ENCODE peak calls at places on chromosomes 2 and 18, in four cellular contexts. One of them, this sample, is unnamed.

GRCh38 chr18:62944454-62944853 is 229.1 kb downstream of the PHLPP1 start:
- DNase-seq in spleen: no peak
- DNase-seq in CD8-positive, alpha-beta T cell: no peak
- DNase-seq in effector memory CD4-positive, alpha-beta T cell: no peak
- DNase-seq in this sample: no peak

GRCh38 chr2:177393381-177393780 is 808 bp downstream of the AGPS start:
- DNase-seq in spleen: no peak
- DNase-seq in effector memory CD4-positive, alpha-beta T cell: no peak
- DNase-seq in CD8-positive, alpha-beta T cell: peak; percentile 9
- DNase-seq in this sample: peak; percentile 18

GRCh38 chr2:25521665-25522387 is 151.6 kb downstream of the DTNB start:
- DNase-seq in spleen: no peak
- DNase-seq in CD8-positive, alpha-beta T cell: peak; percentile 25
- DNase-seq in effector memory CD4-positive, alpha-beta T cell: no peak
- DNase-seq in this sample: peak; percentile 89

GRCh38 chr18:22170421-22171262 is 1.3 kb downstream of the GATA6 start:
- DNase-seq in effector memory CD4-positive, alpha-beta T cell: no peak
- DNase-seq in CD8-positive, alpha-beta T cell: peak; percentile 26
- DNase-seq in spleen: peak; percentile 80
- DNase-seq in this sample: peak; percentile 77

GRCh38 chr18:70195852-70196434 is 9.5 kb downstream of the RTTN start:
- DNase-seq in spleen: no peak
- DNase-seq in effector memory CD4-positive, alpha-beta T cell: no peak
- DNase-seq in CD8-positive, alpha-beta T cell: no peak
- DNase-seq in this sample: peak; percentile 75

GRCh38 chr2:27071990-27072830 is 756 bp upstream of the OST4 start:
- DNase-seq in CD8-positive, alpha-beta T cell: no peak
- DNase-seq in effector memory CD4-positive, alpha-beta T cell: no peak
- DNase-seq in spleen: peak; percentile 83
- DNase-seq in this sample: peak; percentile 49

GRCh38 chr2:136932700-136933099 is 167.4 kb downstream of the THSD7B start:
- DNase-seq in spleen: no peak
- DNase-seq in CD8-positive, alpha-beta T cell: no peak
- DNase-seq in effector memory CD4-positive, alpha-beta T cell: no peak
- DNase-seq in this sample: peak; percentile 0

GRCh38 chr2:158600155-158600802 is 143.5 kb downstream of the PKP4 start:
- DNase-seq in CD8-positive, alpha-beta T cell: no peak
- DNase-seq in spleen: no peak
- DNase-seq in effector memory CD4-positive, alpha-beta T cell: no peak
- DNase-seq in this sample: peak; percentile 97

GRCh38 chr2:42547014-42547413 is 21.4 kb upstream of the MTA3 start:
- DNase-seq in CD8-positive, alpha-beta T cell: no peak
- DNase-seq in spleen: no peak
- DNase-seq in effector memory CD4-positive, alpha-beta T cell: no peak
- DNase-seq in this sample: no peak

GRCh38 chr2:238507836-238508235 is 81.1 kb downstream of the ASB1 start:
- DNase-seq in effector memory CD4-positive, alpha-beta T cell: no peak
- DNase-seq in CD8-positive, alpha-beta T cell: no peak
- DNase-seq in spleen: peak; percentile 49
- DNase-seq in this sample: no peak

GRCh38 chr2:30503692-30504076 is 56.6 kb downstream of the LCLAT1 start:
- DNase-seq in effector memory CD4-positive, alpha-beta T cell: no peak
- DNase-seq in CD8-positive, alpha-beta T cell: no peak
- DNase-seq in spleen: no peak
- DNase-seq in this sample: no peak

GRCh38 chr2:13662055-13662454 is 945.3 kb downstream of the TRIB2 start:
- DNase-seq in spleen: no peak
- DNase-seq in CD8-positive, alpha-beta T cell: no peak
- DNase-seq in effector memory CD4-positive, alpha-beta T cell: no peak
- DNase-seq in this sample: peak; percentile 73

GRCh38 chr2:43343573-43344304 is 117.3 kb upstream of the ZFP36L2 start:
- DNase-seq in effector memory CD4-positive, alpha-beta T cell: no peak
- DNase-seq in CD8-positive, alpha-beta T cell: no peak
- DNase-seq in spleen: no peak
- DNase-seq in this sample: peak; percentile 91

GRCh38 chr2:101150306-101151140 is 659 bp downstream of the TBC1D8 start:
- DNase-seq in spleen: peak; percentile 86
- DNase-seq in CD8-positive, alpha-beta T cell: peak; percentile 7
- DNase-seq in effector memory CD4-positive, alpha-beta T cell: no peak
- DNase-seq in this sample: peak; percentile 18

GRCh38 chr2:207189040-207189439 is 23.3 kb upstream of the KLF7 start:
- DNase-seq in effector memory CD4-positive, alpha-beta T cell: no peak
- DNase-seq in spleen: no peak
- DNase-seq in CD8-positive, alpha-beta T cell: no peak
- DNase-seq in this sample: peak; percentile 65

GRCh38 chr2:189660803-189661147 is 484 bp upstream of the ASNSD1 start:
- DNase-seq in CD8-positive, alpha-beta T cell: no peak
- DNase-seq in spleen: no peak
- DNase-seq in effector memory CD4-positive, alpha-beta T cell: no peak
- DNase-seq in this sample: no peak
- H3K4me3 ChIP-seq in CD8-positive, alpha-beta T cell: no peak overlapping the region
- H3K4me3 ChIP-seq in spleen: no peak overlapping the region
- H3K4me3 ChIP-seq in effector memory CD4-positive, alpha-beta T cell: no peak overlapping the region
- H3K4me3 ChIP-seq in this sample: no peak overlapping the region

GRCh38 chr2:183255406-183255805 is 131.2 kb downstream of the NUP35 start:
- DNase-seq in spleen: no peak
- DNase-seq in effector memory CD4-positive, alpha-beta T cell: no peak
- DNase-seq in CD8-positive, alpha-beta T cell: no peak
- DNase-seq in this sample: no peak
- H3K4me3 ChIP-seq in spleen: no peak overlapping the region
- H3K4me3 ChIP-seq in effector memory CD4-positive, alpha-beta T cell: no peak overlapping the region
- H3K4me3 ChIP-seq in CD8-positive, alpha-beta T cell: no peak overlapping the region
- H3K4me3 ChIP-seq in this sample: no peak overlapping the region

GRCh38 chr2:46939596-46940359 is 24.2 kb upstream of the MCFD2 start:
- DNase-seq in CD8-positive, alpha-beta T cell: no peak
- DNase-seq in effector memory CD4-positive, alpha-beta T cell: no peak
- DNase-seq in spleen: no peak
- DNase-seq in this sample: no peak
- H3K4me3 ChIP-seq in CD8-positive, alpha-beta T cell: no peak overlapping the region
- H3K4me3 ChIP-seq in effector memory CD4-positive, alpha-beta T cell: no peak overlapping the region
- H3K4me3 ChIP-seq in spleen: peak overlapping the region; percentile 98
- H3K4me3 ChIP-seq in this sample: peak overlapping the region; percentile 48

DNA sequence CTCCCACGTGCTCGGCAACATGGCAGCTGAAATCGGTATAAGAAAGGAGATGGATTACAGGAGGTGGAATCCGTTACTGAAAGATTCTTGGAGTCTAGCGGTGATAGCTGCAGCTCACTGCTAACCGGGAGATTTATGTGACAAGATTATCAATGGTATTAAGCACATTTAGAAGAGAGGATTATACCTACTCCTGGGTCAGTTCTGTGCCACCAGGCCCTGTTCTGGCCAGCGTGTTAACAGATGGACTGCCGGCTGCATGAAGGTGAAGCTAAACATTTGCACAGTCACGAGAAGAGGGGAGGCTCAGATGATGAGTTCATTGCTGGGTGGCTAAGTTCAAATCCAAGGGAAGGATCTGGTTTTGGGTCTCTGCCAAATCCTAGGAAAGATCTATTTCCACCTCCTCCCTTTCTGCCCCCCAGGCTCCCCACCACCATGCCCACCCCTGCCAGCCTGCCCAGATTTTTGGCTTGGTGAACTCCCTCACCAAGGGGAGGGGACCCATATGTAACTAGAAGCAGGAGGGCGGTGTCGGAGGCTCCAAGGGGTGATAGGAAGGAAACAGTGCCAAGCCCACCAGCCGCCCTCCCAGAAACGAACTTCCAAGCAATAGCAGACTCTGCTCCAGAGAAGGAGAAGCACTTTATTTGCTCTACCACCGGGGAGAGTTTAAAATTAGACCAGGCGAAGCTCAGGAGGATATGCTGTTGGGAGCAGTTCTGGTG is 200.4 kb downstream of the KLHL29 start:
- DNase-seq in spleen: peak; percentile 65
- DNase-seq in effector memory CD4-positive, alpha-beta T cell: no peak
- DNase-seq in CD8-positive, alpha-beta T cell: no peak
- DNase-seq in this sample: no peak
- H3K4me3 ChIP-seq in spleen: no peak overlapping the region
- H3K4me3 ChIP-seq in effector memory CD4-positive, alpha-beta T cell: no peak overlapping the region
- H3K4me3 ChIP-seq in CD8-positive, alpha-beta T cell: no peak overlapping the region
- H3K4me3 ChIP-seq in this sample: no peak overlapping the region

GRCh38 chr18:6444484-6445228 is 29.9 kb upstream of the L3MBTL4 start:
- DNase-seq in CD8-positive, alpha-beta T cell: no peak
- DNase-seq in effector memory CD4-positive, alpha-beta T cell: no peak
- DNase-seq in spleen: no peak
- DNase-seq in this sample: no peak

GRCh38 chr18:6452194-6452593 is 37.5 kb upstream of the L3MBTL4 start:
- DNase-seq in effector memory CD4-positive, alpha-beta T cell: no peak
- DNase-seq in spleen: no peak
- DNase-seq in CD8-positive, alpha-beta T cell: no peak
- DNase-seq in this sample: no peak

GRCh38 chr18:6449213-6449612 is 34.5 kb upstream of the L3MBTL4 start:
- DNase-seq in effector memory CD4-positive, alpha-beta T cell: no peak
- DNase-seq in CD8-positive, alpha-beta T cell: no peak
- DNase-seq in spleen: no peak
- DNase-seq in this sample: no peak
- H3K4me3 ChIP-seq in effector memory CD4-positive, alpha-beta T cell: no peak overlapping the region
- H3K4me3 ChIP-seq in CD8-positive, alpha-beta T cell: no peak overlapping the region
- H3K4me3 ChIP-seq in spleen: no peak overlapping the region
- H3K4me3 ChIP-seq in this sample: no peak overlapping the region

DNA sequence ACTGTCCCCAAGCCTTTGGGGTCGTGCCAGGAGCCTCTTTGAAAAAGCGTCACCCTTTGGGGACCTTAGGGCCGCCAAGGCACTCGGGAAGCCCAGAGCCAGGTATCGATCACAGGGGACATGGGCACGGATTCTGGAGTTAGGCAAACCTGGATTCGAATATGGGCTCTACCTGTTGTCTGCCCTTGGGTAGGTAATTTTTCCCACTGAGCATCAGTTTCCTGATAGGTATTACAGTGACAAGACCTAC is 9.3 kb downstream of the TMEM198 start:
- DNase-seq in CD8-positive, alpha-beta T cell: no peak
- DNase-seq in spleen: no peak
- DNase-seq in effector memory CD4-positive, alpha-beta T cell: no peak
- DNase-seq in this sample: no peak
- H3K4me3 ChIP-seq in CD8-positive, alpha-beta T cell: peak overlapping the region; percentile 67
- H3K4me3 ChIP-seq in spleen: peak overlapping the region; percentile 60
- H3K4me3 ChIP-seq in effector memory CD4-positive, alpha-beta T cell: peak overlapping the region; percentile 48
- H3K4me3 ChIP-seq in this sample: peak overlapping the region; percentile 57

GRCh38 chr2:189442468-189442867 is 1.2 kb downstream of the WDR75 start:
- DNase-seq in effector memory CD4-positive, alpha-beta T cell: no peak
- DNase-seq in CD8-positive, alpha-beta T cell: no peak
- DNase-seq in spleen: peak; percentile 64
- DNase-seq in this sample: no peak
- H3K4me3 ChIP-seq in effector memory CD4-positive, alpha-beta T cell: peak overlapping the region; percentile 79
- H3K4me3 ChIP-seq in CD8-positive, alpha-beta T cell: peak overlapping the region; percentile 71
- H3K4me3 ChIP-seq in spleen: peak overlapping the region; percentile 84
- H3K4me3 ChIP-seq in this sample: no peak overlapping the region

This sample was measured in cardiac fibroblast.